ENCODE peak calls at places on chromosomes 13 and 19, in seven cellular contexts. C is omental fat pad; V is cardiac muscle cell; A is fibroblast of lung; Y is CD8-positive, alpha-beta T cell; P is thoracic aorta; F is AG04450. L is an unnamed sample.
A peak's percentile ranks its signal among the peaks of the same experiment; 100 is the strongest.

GRCh38 chr19:1132625-1133383 is 29.0 kb downstream of the GPX4 start:
- DNase-seq in C (no peak), V (peak; percentile 54), Y (no peak), A (no peak), P (no peak), F (no peak), L (no peak)

GRCh38 chr13:49113526-49114286 is 106.4 kb upstream of the MLNR start:
- DNase-seq in Y (no peak), A (peak; percentile 68), P (no peak), F (peak; percentile 18), C (no peak), V (peak; percentile 73), L (no peak)

GRCh38 chr13:20160346-20161274 is at the start of gene GJA3:
- DNase-seq in P (no peak), Y (peak; percentile 46), A (peak; percentile 29), V (peak; percentile 22), C (no peak), F (no peak), L (peak; percentile 21)

GRCh38 chr19:41895745-41896580 is 13.0 kb downstream of the ARHGEF1 start:
- DNase-seq in Y (no peak), A (no peak), V (no peak), P (no peak), C (no peak), F (no peak), L (no peak)

GRCh38 chr13:111280666-111281577 is 39.5 kb upstream of the TEX29 start:
- DNase-seq in V (peak; percentile 81), P (no peak), A (peak; percentile 91), C (no peak), Y (no peak), F (peak; percentile 66), L (no peak)

GRCh38 chr13:99335087-99335486 is 27.9 kb upstream of the GPR183 start:
- DNase-seq in C (no peak), F (no peak), A (no peak), P (no peak), V (no peak), Y (no peak), L (no peak)

GRCh38 chr13:113170503-113170902 is 12.1 kb downstream of the PROZ start:
- DNase-seq in A (no peak), C (no peak), Y (no peak), F (no peak), P (no peak), V (no peak), L (no peak)

GRCh38 chr19:42311612-42312160 is 1.4 kb upstream of the TMEM145 start:
- DNase-seq in P (no peak), Y (no peak), C (no peak), V (no peak), A (no peak), F (no peak), L (no peak)

GRCh38 chr13:43293986-43294880 is 270.8 kb downstream of the DNAJC15 start:
- DNase-seq in Y (no peak), F (no peak), P (no peak), V (no peak), A (peak; percentile 36), C (no peak), L (no peak)

GRCh38 chr13:76023644-76024043 is 387.5 kb downstream of the LMO7 start:
- DNase-seq in F (no peak), C (no peak), Y (no peak), A (no peak), P (no peak), V (no peak), L (no peak)

GRCh38 chr13:60755380-60756163 is 358.6 kb downstream of the TDRD3 start:
- DNase-seq in V (no peak), C (no peak), P (no peak), A (no peak), Y (no peak), F (no peak), L (peak; percentile 44)

GRCh38 chr13:52968074-52968700 is 60.4 kb upstream of the OLFM4 start:
- DNase-seq in V (peak; percentile 77), C (peak; percentile 31), P (no peak), Y (peak; percentile 44), F (peak; percentile 3), A (peak; percentile 52), L (peak; percentile 71)

GRCh38 chr19:6509118-6509971 is 7.2 kb upstream of the TUBB4A start:
- DNase-seq in P (no peak), F (no peak), A (no peak), C (no peak), Y (no peak), V (no peak), L (no peak)

GRCh38 chr13:39952244-39953233 is 297.1 kb downstream of the COG6 start:
- DNase-seq in F (no peak), Y (no peak), A (peak; percentile 20), C (no peak), P (no peak), V (peak; percentile 69), L (no peak)

GRCh38 chr13:21637296-21637695 is 33.3 kb upstream of the MICU2 start:
- DNase-seq in F (no peak), P (no peak), A (peak; percentile 14), V (peak; percentile 14), Y (no peak), C (peak; percentile 46), L (no peak)

GRCh38 chr13:44106231-44107152 is 226.8 kb downstream of the LACC1 start:
- DNase-seq in Y (no peak), A (no peak), P (no peak), V (peak; percentile 8), C (no peak), F (no peak), L (no peak)

GRCh38 chr19:51777570-51778460 is 16.8 kb downstream of the FPR2 start:
- DNase-seq in V (peak; percentile 98), P (no peak), Y (peak; percentile 13), A (peak; percentile 90), C (no peak), F (peak; percentile 63), L (peak; percentile 58)

GRCh38 chr19:37098570-37098969 is 20.3 kb downstream of the ZNF420 start:
- DNase-seq in Y (no peak), C (no peak), V (no peak), P (no peak), F (no peak), A (no peak), L (no peak)

GRCh38 chr13:77952276-77952675 is 33.6 kb upstream of the EDNRB start:
- DNase-seq in Y (no peak), P (no peak), C (no peak), A (no peak), V (no peak), F (no peak), L (no peak)

GRCh38 chr19:48928164-48929005 is 5.1 kb upstream of the DHDH start:
- DNase-seq in C (no peak), A (peak; percentile 84), V (peak; percentile 79), P (no peak), F (no peak), Y (no peak), L (no peak)

GRCh38 chr19:1221141-1221903 is 15.7 kb downstream of the STK11 start:
- DNase-seq in C (no peak), P (no peak), F (no peak), A (peak; percentile 59), Y (no peak), V (peak; percentile 67), L (peak; percentile 69)

GRCh38 chr19:18010149-18010548 is 2.2 kb downstream of the ARRDC2 start:
- DNase-seq in C (no peak), F (no peak), P (no peak), Y (no peak), A (no peak), V (no peak), L (no peak)

GRCh38 chr13:114002009-114002544 is 28.2 kb upstream of the C13orf46 start:
- DNase-seq in C (no peak), Y (no peak), F (no peak), P (no peak), A (no peak), V (no peak), L (no peak)

DNA sequence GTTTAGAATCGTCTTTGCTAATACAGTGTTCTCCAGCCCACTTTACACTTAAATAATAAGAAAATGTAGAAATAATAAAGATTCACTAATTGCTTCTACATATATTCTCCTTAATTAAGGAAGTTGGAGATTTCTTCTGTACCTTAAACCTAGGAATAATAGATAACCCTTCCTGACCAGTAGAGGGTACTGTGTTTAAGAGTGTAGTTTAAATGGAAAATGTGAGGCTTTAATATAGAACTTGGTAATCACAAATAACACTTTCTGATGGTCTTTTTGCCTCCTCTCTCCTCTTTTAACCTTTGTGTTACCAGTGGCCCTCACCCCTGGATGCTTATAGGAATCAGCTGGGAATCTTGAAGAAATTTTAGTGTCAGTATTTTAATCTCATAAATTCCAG is 20.7 kb downstream of the POMP start:
- DNase-seq in V (peak; percentile 35), F (no peak), A (peak; percentile 29), Y (no peak), P (no peak), C (no peak), L (no peak)
- TF ChIP-seq CTCF in V (peak; percentile 47), F (peak; percentile 51), A (peak; percentile 24), Y (peak; percentile 14), P (peak; percentile 32), C (no peak), L (peak; percentile 36)

DNA sequence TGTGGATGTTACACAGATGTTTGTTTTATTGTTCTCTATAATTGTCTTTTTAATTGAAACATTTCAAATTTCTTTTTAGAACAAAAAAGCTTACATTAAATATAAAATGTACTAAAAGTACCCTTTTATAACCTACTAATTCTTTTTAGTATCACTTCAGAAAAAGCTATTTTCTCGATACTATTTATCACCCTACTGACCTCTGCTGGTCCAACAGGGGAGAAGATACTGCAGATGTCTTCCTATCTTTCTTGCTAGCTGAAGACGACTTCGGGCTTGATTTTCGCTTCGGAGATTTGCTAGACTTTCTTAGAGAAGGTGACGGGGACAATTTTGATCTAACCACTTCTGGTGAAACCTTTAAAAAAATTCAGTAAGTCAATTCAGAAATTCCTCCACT is 42.4 kb downstream of the ZC3H13 start:
- DNase-seq in C (no peak), F (no peak), A (peak; percentile 9), P (no peak), V (no peak), Y (no peak), L (peak; percentile 11)
- TF ChIP-seq CTCF in C (no peak), F (peak; percentile 39), A (peak; percentile 35), P (no peak), V (peak; percentile 30), Y (no peak), L (peak; percentile 35)

DNA sequence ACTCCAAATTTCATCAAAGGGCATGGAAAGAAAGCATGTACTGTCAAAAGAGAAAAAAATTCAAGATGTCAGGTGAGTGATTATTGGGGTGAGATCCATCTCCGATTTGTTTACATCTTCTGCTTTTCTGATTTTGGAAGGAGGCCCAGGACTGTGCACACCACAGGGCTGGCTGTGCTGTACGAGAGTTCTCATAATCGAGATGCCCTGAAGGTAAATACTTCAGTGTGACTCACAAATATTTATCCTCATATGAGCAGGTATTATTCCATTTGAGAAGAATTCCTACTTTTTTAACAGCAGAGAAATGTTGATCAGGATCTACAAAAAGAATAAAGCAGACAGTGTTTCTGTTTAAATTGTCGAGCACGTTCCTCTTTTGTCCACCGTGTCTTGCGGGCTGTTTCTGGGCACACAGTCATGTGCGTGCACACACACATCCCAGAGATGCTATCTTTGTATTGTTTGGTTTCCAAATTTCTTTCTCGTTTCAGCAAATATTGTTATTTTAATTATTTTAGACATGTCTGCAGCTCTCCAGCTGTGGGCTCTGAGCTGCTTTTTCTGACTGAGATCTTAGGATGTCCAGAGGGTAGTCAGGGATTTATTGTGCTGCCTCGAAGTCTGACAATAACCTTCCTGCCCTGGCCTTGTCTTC is 103.8 kb downstream of the KL start:
- DNase-seq in Y (no peak), A (no peak), F (no peak), P (no peak), C (no peak), V (no peak), L (no peak)
- TF ChIP-seq CTCF in Y (no peak), A (no peak), F (no peak), P (no peak), C (no peak), V (no peak), L (no peak)

GRCh38 chr13:50128406-50129048 is 113.3 kb downstream of the KCNRG start:
- DNase-seq in V (peak; percentile 3), P (no peak), Y (no peak), A (no peak), F (no peak), C (no peak), L (no peak)
- TF ChIP-seq CTCF in V (no peak), P (no peak), Y (no peak), A (no peak), F (no peak), C (no peak), L (no peak)